ENCODE peak calls at places on chromosomes 11 and 22, in eight cellular contexts. One of them, this sample, is unnamed. For H3K4me1, the result is how much of the 10 kb centered on the place peaks cover.

GRCh38 chr11:72234920-72235319 is 9.1 kb downstream of the PHOX2A start:
- DNase-seq in thoracic aorta: no peak
- DNase-seq in lung: no peak
- DNase-seq in neuronal stem cell: no peak
- DNase-seq in hepatocyte: no peak
- DNase-seq in CD8-positive, alpha-beta T cell: no peak
- DNase-seq in transverse colon: no peak
- DNase-seq in MM.1S: no peak
- DNase-seq in this sample: no peak

GRCh38 chr11:57358991-57359390 is 20.8 kb downstream of the P2RX3 start:
- DNase-seq in thoracic aorta: no peak
- DNase-seq in lung: no peak
- DNase-seq in neuronal stem cell: no peak
- DNase-seq in hepatocyte: no peak
- DNase-seq in CD8-positive, alpha-beta T cell: no peak
- DNase-seq in transverse colon: no peak
- DNase-seq in MM.1S: no peak
- DNase-seq in this sample: no peak

GRCh38 chr22:30782613-30783012 is 87.9 kb downstream of the OSBP2 start:
- DNase-seq in thoracic aorta: no peak
- DNase-seq in lung: no peak
- DNase-seq in neuronal stem cell: no peak
- DNase-seq in hepatocyte: peak
- DNase-seq in CD8-positive, alpha-beta T cell: no peak
- DNase-seq in transverse colon: no peak
- DNase-seq in MM.1S: no peak
- DNase-seq in this sample: no peak

GRCh38 chr11:75140269-75141138 is 10.4 kb upstream of the SLCO2B1 start:
- DNase-seq in thoracic aorta: no peak
- DNase-seq in lung: peak
- DNase-seq in neuronal stem cell: peak
- DNase-seq in hepatocyte: peak
- DNase-seq in CD8-positive, alpha-beta T cell: peak
- DNase-seq in transverse colon: peak
- DNase-seq in MM.1S: peak
- DNase-seq in this sample: peak

GRCh38 chr22:27507935-27508504 is 293.5 kb downstream of the MN1 start:
- DNase-seq in thoracic aorta: no peak
- DNase-seq in lung: no peak
- DNase-seq in neuronal stem cell: no peak
- DNase-seq in hepatocyte: no peak
- DNase-seq in CD8-positive, alpha-beta T cell: no peak
- DNase-seq in transverse colon: no peak
- DNase-seq in MM.1S: no peak
- DNase-seq in this sample: no peak

GRCh38 chr22:32994046-32994827 is 63.9 kb downstream of the SYN3 start:
- DNase-seq in thoracic aorta: no peak
- DNase-seq in lung: no peak
- DNase-seq in neuronal stem cell: peak
- DNase-seq in hepatocyte: no peak
- DNase-seq in CD8-positive, alpha-beta T cell: no peak
- DNase-seq in transverse colon: no peak
- DNase-seq in MM.1S: no peak
- DNase-seq in this sample: no peak

GRCh38 chr11:1563697-1564534 is 8.2 kb downstream of the DUSP8 start:
- DNase-seq in thoracic aorta: no peak
- DNase-seq in lung: no peak
- DNase-seq in neuronal stem cell: no peak
- DNase-seq in hepatocyte: no peak
- DNase-seq in CD8-positive, alpha-beta T cell: peak
- DNase-seq in transverse colon: no peak
- DNase-seq in MM.1S: no peak
- DNase-seq in this sample: no peak

GRCh38 chr11:101407324-101407723 is 176.5 kb downstream of the TRPC6 start:
- DNase-seq in thoracic aorta: no peak
- DNase-seq in lung: no peak
- DNase-seq in neuronal stem cell: no peak
- DNase-seq in hepatocyte: no peak
- DNase-seq in CD8-positive, alpha-beta T cell: no peak
- DNase-seq in transverse colon: peak
- DNase-seq in MM.1S: no peak
- DNase-seq in this sample: no peak

GRCh38 chr11:96207459-96208449 is 135.2 kb downstream of the MAML2 start:
- DNase-seq in thoracic aorta: no peak
- DNase-seq in lung: no peak
- DNase-seq in neuronal stem cell: no peak
- DNase-seq in hepatocyte: peak
- DNase-seq in CD8-positive, alpha-beta T cell: peak
- DNase-seq in transverse colon: peak
- DNase-seq in MM.1S: peak
- DNase-seq in this sample: peak

GRCh38 chr11:61872935-61873565 is 18.3 kb downstream of the FADS3 start:
- DNase-seq in thoracic aorta: no peak
- DNase-seq in lung: no peak
- DNase-seq in neuronal stem cell: no peak
- DNase-seq in hepatocyte: no peak
- DNase-seq in CD8-positive, alpha-beta T cell: no peak
- DNase-seq in transverse colon: no peak
- DNase-seq in MM.1S: no peak
- DNase-seq in this sample: no peak

GRCh38 chr11:125326126-125326525 is 161.6 kb downstream of the PKNOX2 start:
- DNase-seq in thoracic aorta: no peak
- DNase-seq in lung: no peak
- DNase-seq in neuronal stem cell: no peak
- DNase-seq in hepatocyte: no peak
- DNase-seq in CD8-positive, alpha-beta T cell: no peak
- DNase-seq in transverse colon: no peak
- DNase-seq in MM.1S: no peak
- DNase-seq in this sample: no peak

GRCh38 chr22:29032584-29032983 is 29.0 kb downstream of the C22orf31 start:
- DNase-seq in thoracic aorta: no peak
- DNase-seq in lung: no peak
- DNase-seq in neuronal stem cell: no peak
- DNase-seq in hepatocyte: no peak
- DNase-seq in CD8-positive, alpha-beta T cell: no peak
- DNase-seq in transverse colon: no peak
- DNase-seq in MM.1S: no peak
- DNase-seq in this sample: no peak

GRCh38 chr11:124661553-124661952 is 12.0 kb downstream of the SIAE start:
- DNase-seq in thoracic aorta: no peak
- DNase-seq in lung: no peak
- DNase-seq in neuronal stem cell: no peak
- DNase-seq in hepatocyte: no peak
- DNase-seq in CD8-positive, alpha-beta T cell: no peak
- DNase-seq in transverse colon: no peak
- DNase-seq in MM.1S: no peak
- DNase-seq in this sample: no peak

GRCh38 chr11:2522636-2523255 is 77.9 kb downstream of the KCNQ1 start:
- DNase-seq in thoracic aorta: no peak
- DNase-seq in lung: no peak
- DNase-seq in neuronal stem cell: no peak
- DNase-seq in hepatocyte: no peak
- DNase-seq in CD8-positive, alpha-beta T cell: peak
- DNase-seq in transverse colon: peak
- DNase-seq in MM.1S: no peak
- DNase-seq in this sample: no peak

GRCh38 chr11:1089738-1090599 is 15.3 kb downstream of the MUC2 start:
- DNase-seq in thoracic aorta: no peak
- DNase-seq in lung: no peak
- DNase-seq in neuronal stem cell: no peak
- DNase-seq in hepatocyte: no peak
- DNase-seq in CD8-positive, alpha-beta T cell: no peak
- DNase-seq in transverse colon: no peak
- DNase-seq in MM.1S: no peak
- DNase-seq in this sample: no peak

GRCh38 chr11:59778122-59778521 is 22.9 kb downstream of the STX3 start:
- DNase-seq in thoracic aorta: no peak
- DNase-seq in lung: no peak
- DNase-seq in neuronal stem cell: no peak
- DNase-seq in hepatocyte: peak
- DNase-seq in CD8-positive, alpha-beta T cell: no peak
- DNase-seq in transverse colon: peak
- DNase-seq in MM.1S: no peak
- DNase-seq in this sample: no peak

GRCh38 chr11:12219732-12220131 is 109.3 kb downstream of the MICAL2 start:
- DNase-seq in thoracic aorta: no peak
- DNase-seq in lung: no peak
- DNase-seq in neuronal stem cell: no peak
- DNase-seq in hepatocyte: no peak
- DNase-seq in CD8-positive, alpha-beta T cell: no peak
- DNase-seq in transverse colon: no peak
- DNase-seq in MM.1S: no peak
- DNase-seq in this sample: no peak
- H3K4me1 ChIP-seq in thoracic aorta: under half
- H3K4me1 ChIP-seq in lung: under half
- H3K4me1 ChIP-seq in neuronal stem cell: under half
- H3K4me1 ChIP-seq in hepatocyte: under half
- H3K4me1 ChIP-seq in CD8-positive, alpha-beta T cell: under half
- H3K4me1 ChIP-seq in transverse colon: half or more
- H3K4me1 ChIP-seq in MM.1S: under half
- H3K4me1 ChIP-seq in this sample: under half

DNA sequence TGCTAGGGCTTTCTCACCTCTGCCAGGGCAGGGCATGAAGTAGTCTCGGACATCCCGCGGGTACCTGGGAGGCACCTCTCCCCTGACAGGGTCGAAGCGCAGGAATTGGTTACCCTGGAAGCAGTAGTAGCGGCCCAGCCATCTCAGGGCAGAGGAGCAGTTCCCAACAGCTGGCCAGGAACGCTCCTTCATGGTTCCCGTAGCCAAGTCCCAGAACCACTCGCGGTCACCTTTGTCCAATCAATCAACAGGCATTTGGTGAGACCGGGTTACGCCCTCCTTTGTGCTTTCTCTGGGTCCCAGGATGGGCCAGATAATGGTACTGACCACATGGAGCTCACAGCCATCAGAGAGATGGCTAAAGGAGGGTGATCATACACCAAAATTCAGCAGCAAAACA is 3.4 kb downstream of the HPX start:
- DNase-seq in thoracic aorta: no peak
- DNase-seq in lung: no peak
- DNase-seq in neuronal stem cell: no peak
- DNase-seq in hepatocyte: no peak
- DNase-seq in CD8-positive, alpha-beta T cell: no peak
- DNase-seq in transverse colon: no peak
- DNase-seq in MM.1S: no peak
- DNase-seq in this sample: no peak
- H3K27ac ChIP-seq in thoracic aorta: no peak
- H3K27ac ChIP-seq in lung: no peak
- H3K27ac ChIP-seq in neuronal stem cell: no peak
- H3K27ac ChIP-seq in hepatocyte: no peak
- H3K27ac ChIP-seq in CD8-positive, alpha-beta T cell: no peak
- H3K27ac ChIP-seq in transverse colon: no peak
- H3K27ac ChIP-seq in MM.1S: no peak
- H3K27ac ChIP-seq in this sample: no peak

GRCh38 chr22:42921301-42921700 is 64.2 kb upstream of the ARFGAP3 start:
- DNase-seq in thoracic aorta: no peak
- DNase-seq in lung: no peak
- DNase-seq in neuronal stem cell: no peak
- DNase-seq in hepatocyte: no peak
- DNase-seq in CD8-positive, alpha-beta T cell: no peak
- DNase-seq in transverse colon: no peak
- DNase-seq in MM.1S: no peak
- DNase-seq in this sample: no peak
- H3K4me1 ChIP-seq in thoracic aorta: under half
- H3K4me1 ChIP-seq in lung: under half
- H3K4me1 ChIP-seq in neuronal stem cell: under half
- H3K4me1 ChIP-seq in hepatocyte: under half
- H3K4me1 ChIP-seq in CD8-positive, alpha-beta T cell: under half
- H3K4me1 ChIP-seq in transverse colon: under half
- H3K4me1 ChIP-seq in MM.1S: under half
- H3K4me1 ChIP-seq in this sample: under half

GRCh38 chr22:35231585-35232084 is 25.7 kb upstream of the HMGXB4 start:
- DNase-seq in thoracic aorta: no peak
- DNase-seq in lung: peak
- DNase-seq in neuronal stem cell: peak
- DNase-seq in hepatocyte: peak
- DNase-seq in CD8-positive, alpha-beta T cell: peak
- DNase-seq in transverse colon: peak
- DNase-seq in MM.1S: peak
- DNase-seq in this sample: peak
- H3K27ac ChIP-seq in thoracic aorta: no peak
- H3K27ac ChIP-seq in lung: no peak
- H3K27ac ChIP-seq in neuronal stem cell: no peak
- H3K27ac ChIP-seq in hepatocyte: no peak
- H3K27ac ChIP-seq in CD8-positive, alpha-beta T cell: no peak
- H3K27ac ChIP-seq in transverse colon: no peak
- H3K27ac ChIP-seq in MM.1S: peak
- H3K27ac ChIP-seq in this sample: no peak

GRCh38 chr11:114062272-114062671 is 2.8 kb downstream of the ZBTB16 start:
- DNase-seq in thoracic aorta: no peak
- DNase-seq in lung: no peak
- DNase-seq in neuronal stem cell: no peak
- DNase-seq in hepatocyte: no peak
- DNase-seq in CD8-positive, alpha-beta T cell: no peak
- DNase-seq in transverse colon: no peak
- DNase-seq in MM.1S: no peak
- DNase-seq in this sample: no peak
- H3K4me1 ChIP-seq in thoracic aorta: under half
- H3K4me1 ChIP-seq in lung: under half
- H3K4me1 ChIP-seq in neuronal stem cell: under half
- H3K4me1 ChIP-seq in hepatocyte: under half
- H3K4me1 ChIP-seq in CD8-positive, alpha-beta T cell: under half
- H3K4me1 ChIP-seq in transverse colon: under half
- H3K4me1 ChIP-seq in MM.1S: under half
- H3K4me1 ChIP-seq in this sample: under half

DNA sequence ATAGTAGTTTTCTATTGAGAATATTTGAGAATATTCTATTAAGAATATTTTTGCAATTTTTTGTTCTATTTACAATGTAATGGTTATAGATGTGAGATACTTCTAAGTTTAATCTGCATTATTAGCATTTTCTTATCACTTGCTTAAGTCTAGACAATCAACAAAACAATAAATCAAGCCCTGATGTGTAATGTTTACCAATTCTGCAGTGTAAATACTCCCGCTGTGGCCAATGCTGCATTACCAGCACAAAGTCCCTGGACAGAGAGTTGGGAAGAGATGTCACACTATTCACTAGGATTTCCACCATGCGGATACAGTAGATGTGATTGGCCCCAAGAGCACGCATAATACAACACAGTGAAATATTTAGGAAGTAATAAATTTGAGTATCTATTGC is 47.6 kb upstream of the GCAT start:
- DNase-seq in thoracic aorta: no peak
- DNase-seq in lung: no peak
- DNase-seq in neuronal stem cell: no peak
- DNase-seq in hepatocyte: peak
- DNase-seq in CD8-positive, alpha-beta T cell: no peak
- DNase-seq in transverse colon: no peak
- DNase-seq in MM.1S: no peak
- DNase-seq in this sample: no peak
- H3K27ac ChIP-seq in thoracic aorta: no peak
- H3K27ac ChIP-seq in lung: no peak
- H3K27ac ChIP-seq in neuronal stem cell: no peak
- H3K27ac ChIP-seq in hepatocyte: peak
- H3K27ac ChIP-seq in CD8-positive, alpha-beta T cell: no peak
- H3K27ac ChIP-seq in transverse colon: no peak
- H3K27ac ChIP-seq in MM.1S: no peak
- H3K27ac ChIP-seq in this sample: no peak